ENCODE peak calls at places on chromosomes 11 and 22, in five cellular contexts. W is putamen, U is prostate gland, I is GM06990, T is left ventricle myocardium inferior. O is an unnamed sample.

GRCh38 chr11:117958949-117959348 is 27.2 kb upstream of the IL10RA start:
- DNase-seq in W (no peak), U (no peak), I (no peak), T (no peak), O (no peak)

GRCh38 chr11:19259487-19260345 is 19.0 kb upstream of the E2F8 start:
- DNase-seq in W (peak), U (peak), I (peak), T (peak), O (peak)

GRCh38 chr22:22820626-22821025 is 67.0 kb upstream of the IGLL5 start:
- DNase-seq in W (no peak), U (no peak), I (no peak), T (no peak), O (no peak)

GRCh38 chr11:117663826-117664225 is 133.2 kb downstream of the DSCAML1 start:
- DNase-seq in W (peak), U (no peak), I (no peak), T (no peak), O (no peak)

GRCh38 chr22:32396746-32397145 is 15.3 kb downstream of the RTCB start:
- DNase-seq in W (no peak), U (no peak), I (no peak), T (no peak), O (no peak)

GRCh38 chr11:113796663-113797259 is 17.2 kb downstream of the CLDN25 start:
- DNase-seq in W (peak), U (peak), I (no peak), T (no peak), O (peak)

GRCh38 chr11:34823639-34824038 is 92.5 kb downstream of the APIP start:
- DNase-seq in W (peak), U (no peak), I (no peak), T (no peak), O (no peak)

GRCh38 chr11:74672332-74672955 is 58.8 kb downstream of the CHRDL2 start:
- DNase-seq in W (no peak), U (no peak), I (no peak), T (no peak), O (no peak)

GRCh38 chr11:121476379-121477032 is 23.7 kb upstream of the SORL1-AS1 start:
- DNase-seq in W (no peak), U (peak), I (no peak), T (no peak), O (no peak)

GRCh38 chr11:62435741-62436485 is 17.1 kb downstream of the SCGB1A1 start:
- DNase-seq in W (peak), U (no peak), I (no peak), T (no peak), O (no peak)

GRCh38 chr11:106733518-106734162 is 284.6 kb downstream of the GUCY1A2 start:
- DNase-seq in W (no peak), U (no peak), I (no peak), T (no peak), O (no peak)

GRCh38 chr11:61682093-61682732 is 2.0 kb downstream of the DAGLA start:
- DNase-seq in W (no peak), U (no peak), I (no peak), T (peak), O (peak)

GRCh38 chr11:63608353-63609345 is 5.6 kb downstream of the PLAAT3 start:
- DNase-seq in W (no peak), U (no peak), I (no peak), T (no peak), O (peak)

GRCh38 chr11:3994030-3994640 is 100.5 kb upstream of the RRM1 start:
- DNase-seq in W (no peak), U (no peak), I (no peak), T (no peak), O (no peak)

GRCh38 chr22:28245579-28246224 is 326.6 kb upstream of the PITPNB start:
- DNase-seq in W (no peak), U (no peak), I (no peak), T (no peak), O (no peak)

GRCh38 chr22:48781868-48782267 is 1045.8 kb downstream of the BRD1 start:
- DNase-seq in W (no peak), U (no peak), I (no peak), T (no peak), O (no peak)

GRCh38 chr22:33372875-33373274 is 314.7 kb upstream of the SYN3 start:
- DNase-seq in W (no peak), U (no peak), I (no peak), T (no peak), O (no peak)

GRCh38 chr11:47912843-47913437 is 64.8 kb upstream of the NUP160 start:
- DNase-seq in W (no peak), U (no peak), I (no peak), T (no peak), O (no peak)

GRCh38 chr22:20786536-20786979 is 12.6 kb downstream of the SERPIND1 start:
- DNase-seq in W (no peak), U (no peak), I (no peak), T (no peak), O (no peak)

GRCh38 chr11:58058276-58059010 is 27.7 kb downstream of the OR6Q1 start:
- DNase-seq in W (no peak), U (no peak), I (no peak), T (no peak), O (no peak)

GRCh38 chr11:87173185-87174039 is 135.7 kb downstream of the TMEM135 start:
- DNase-seq in W (no peak), U (peak), I (no peak), T (no peak), O (peak)

GRCh38 chr11:122131126-122131525 is 15.1 kb upstream of the BLID start:
- DNase-seq in W (no peak), U (no peak), I (no peak), T (no peak), O (no peak)